ENCODE peak calls at places on chromosomes 5 and 9, in seven cellular contexts. S is NCI-H2107, F is H7, T is NCI-H2081, U is activated T-cell treated with anti-CD3 and anti-CD28 coated beads for 1 hour, E is amygdala, J is GM23338. Y is an unnamed sample.

GRCh38 chr5:72156921-72157320 is 49.6 kb downstream of the MAP1B start:
- DNase-seq in E (no peak), T (no peak), J (no peak), F (no peak), S (no peak), U (no peak), Y (no peak)

GRCh38 chr5:138654281-138654867 is 79.2 kb upstream of the HSPA9 start:
- DNase-seq in E (no peak), U (peak), F (no peak), S (no peak), T (no peak), J (no peak), Y (no peak)

GRCh38 chr5:140220032-140220697 is 45.2 kb downstream of the CYSTM1 start:
- DNase-seq in S (no peak), F (no peak), E (no peak), T (no peak), U (no peak), J (no peak), Y (no peak)

GRCh38 chr9:133397895-133398294 is 19.9 kb downstream of the REXO4 start:
- DNase-seq in E (no peak), U (no peak), F (peak), J (no peak), T (no peak), S (no peak), Y (no peak)

GRCh38 chr9:35136866-35137265 is 21.2 kb upstream of the ATOSB start:
- DNase-seq in U (no peak), T (no peak), S (no peak), F (no peak), E (no peak), J (no peak), Y (no peak)

GRCh38 chr5:85049020-85049419 is 664.3 kb upstream of the EDIL3 start:
- DNase-seq in E (no peak), T (peak), J (peak), S (no peak), U (no peak), F (peak), Y (no peak)

GRCh38 chr9:8558176-8558575 is 758.6 kb upstream of the DMAC1 start:
- DNase-seq in J (no peak), T (no peak), S (no peak), F (no peak), E (no peak), U (no peak), Y (no peak)

GRCh38 chr9:5529683-5530221 is 19.4 kb downstream of the PDCD1LG2 start:
- DNase-seq in T (no peak), F (no peak), J (no peak), E (no peak), S (no peak), U (no peak), Y (no peak)

GRCh38 chr9:76699966-76700365 is 64.3 kb upstream of the PCA3 start:
- DNase-seq in S (no peak), J (no peak), T (no peak), F (no peak), E (no peak), U (no peak), Y (no peak)

GRCh38 chr5:1480806-1481205 is 35.6 kb upstream of the SLC6A3 start:
- DNase-seq in E (no peak), F (no peak), U (no peak), S (no peak), J (no peak), T (no peak), Y (no peak)

GRCh38 chr9:134210511-134210907 is 46.1 kb upstream of the RNU6ATAC start:
- DNase-seq in U (no peak), E (no peak), S (no peak), T (no peak), F (no peak), J (no peak), Y (no peak)

GRCh38 chr9:109182940-109183798 is 16.1 kb upstream of the FRRS1L start:
- DNase-seq in E (no peak), J (peak), T (peak), S (no peak), U (no peak), F (peak), Y (no peak)

GRCh38 chr5:179606910-179607448 is 16.5 kb downstream of the HNRNPH1 start:
- DNase-seq in U (no peak), J (no peak), T (no peak), F (peak), E (no peak), S (no peak), Y (no peak)

GRCh38 chr5:107875834-107876233 is 205.1 kb upstream of the EFNA5 start:
- DNase-seq in U (no peak), F (peak), S (no peak), T (no peak), J (peak), E (no peak), Y (no peak)

GRCh38 chr5:177555665-177556064 is 1.3 kb upstream of the FAM193B start:
- DNase-seq in E (no peak), F (no peak), J (no peak), S (no peak), T (no peak), U (no peak), Y (no peak)

GRCh38 chr5:124655211-124655880 is 91.1 kb downstream of the ZNF608 start:
- DNase-seq in T (peak), E (no peak), S (no peak), F (no peak), U (no peak), J (no peak), Y (no peak)

GRCh38 chr9:120702075-120702474 is 12.2 kb downstream of the MEGF9 start:
- DNase-seq in J (no peak), E (no peak), U (no peak), F (no peak), T (no peak), S (no peak), Y (no peak)

GRCh38 chr5:111747336-111747735 is 9.7 kb downstream of the NREP start:
- DNase-seq in E (no peak), J (no peak), U (no peak), S (no peak), F (no peak), T (no peak), Y (no peak)

GRCh38 chr5:169753795-169754194 is 116.7 kb downstream of the DOCK2 start:
- DNase-seq in S (no peak), F (no peak), J (no peak), E (no peak), T (no peak), U (no peak), Y (no peak)